ENCODE peak calls at places on chromosomes 16 and 17, in four cellular contexts. W is small intestine, P is KBM-7, D is NCI-H524 treated with DMSO at 0.1 percent for 48 hours. H is an unnamed sample.

GRCh38 chr17:63304704-63305261 is 141.3 kb downstream of the CYB561 start:
- DNase-seq in P (no peak), D (no peak), W (no peak), H (no peak)

GRCh38 chr17:7867881-7868329 is 10.1 kb downstream of the CYB5D1 start:
- DNase-seq in D (no peak), W (peak; percentile 33), P (peak; percentile 72), H (no peak)

GRCh38 chr17:3995067-3995466 is 30.8 kb upstream of the ATP2A3 start:
- DNase-seq in W (no peak), P (no peak), D (no peak), H (no peak)

GRCh38 chr16:75385507-75386152 is 47.7 kb downstream of the CFDP1 start:
- DNase-seq in D (peak; percentile 20), P (peak; percentile 48), W (peak; percentile 76), H (peak; percentile 84)

GRCh38 chr17:44204453-44204882 is 4.8 kb upstream of the ATXN7L3 start:
- DNase-seq in P (no peak), D (no peak), W (peak; percentile 56), H (no peak)

GRCh38 chr17:56596741-56597494 is 3.4 kb downstream of the NOG start:
- DNase-seq in W (no peak), P (no peak), D (peak; percentile 34), H (no peak)

GRCh38 chr17:21094298-21094704 is 32.5 kb upstream of the DHRS7B start:
- DNase-seq in P (no peak), W (peak; percentile 71), D (no peak), H (peak; percentile 52)

GRCh38 chr17:76014100-76014924 is 12.8 kb downstream of the EVPL start:
- DNase-seq in P (peak; percentile 81), W (peak; percentile 76), D (no peak), H (peak; percentile 92)

GRCh38 chr16:26391833-26392232 is 674.9 kb upstream of the C16orf82 start:
- DNase-seq in P (no peak), W (no peak), D (no peak), H (no peak)

GRCh38 chr17:8711291-8711690 is 33.3 kb downstream of the CCDC42 start:
- DNase-seq in W (no peak), P (no peak), D (no peak), H (no peak)

GRCh38 chr17:39011907-39012468 is 44.8 kb upstream of the FBXO47 start:
- DNase-seq in P (no peak), W (no peak), D (no peak), H (peak; percentile 21)

GRCh38 chr17:20051624-20052023 is 42.5 kb downstream of the SPECC1 start:
- DNase-seq in W (no peak), D (no peak), P (no peak), H (no peak)

GRCh38 chr17:78900816-78901215 is 2.2 kb downstream of the CEP295NL start:
- DNase-seq in P (no peak), D (no peak), W (no peak), H (no peak)

GRCh38 chr16:58931436-58931835 is 197.3 kb upstream of the GOT2 start:
- DNase-seq in W (no peak), P (no peak), D (no peak), H (no peak)

GRCh38 chr17:57455063-57455914 is 199.0 kb downstream of the MSI2 start:
- DNase-seq in D (no peak), W (peak; percentile 18), P (peak; percentile 89), H (no peak)

GRCh38 chr17:66570353-66571195 is 264.3 kb upstream of the CACNG5 start:
- DNase-seq in D (no peak), P (no peak), W (no peak), H (no peak)

GRCh38 chr16:30753596-30753995 is 5.4 kb downstream of the PHKG2 start:
- DNase-seq in P (no peak), W (no peak), D (no peak), H (no peak)

GRCh38 chr16:17798721-17799120 is 328.0 kb upstream of the XYLT1 start:
- DNase-seq in W (no peak), D (no peak), P (no peak), H (no peak)

GRCh38 chr17:63549289-63549945 is 860 bp upstream of the DCAF7 start:
- DNase-seq in D (no peak), P (no peak), W (no peak), H (peak; percentile 2)

GRCh38 chr17:74646231-74646630 is 22.7 kb upstream of the CD300E start:
- DNase-seq in D (peak; percentile 25), P (peak; percentile 52), W (peak; percentile 5), H (no peak)

GRCh38 chr16:19926449-19927390 is 42.1 kb upstream of the GPRC5B start:
- DNase-seq in D (no peak), W (no peak), P (no peak), H (peak; percentile 53)

H was measured in hepatocyte.